ENCODE peak calls at places on chromosomes 11 and 22, in eight cellular contexts. H, B, P, N, D, C, F and Z are unnamed samples.

GRCh38 chr11:122668562-122669090 is 13.1 kb downstream of the UBASH3B start:
- DNase-seq in H (peak), B (no peak), P (peak), N (no peak), D (no peak), C (no peak), F (no peak), Z (no peak)

GRCh38 chr11:26993965-26994446 is at the start of gene FIBIN:
- DNase-seq in H (peak), B (no peak), P (no peak), N (no peak), D (peak), C (no peak), F (no peak), Z (no peak)

GRCh38 chr11:19864141-19865120 is 151.8 kb downstream of the NAV2 start:
- DNase-seq in H (no peak), B (no peak), P (no peak), N (no peak), D (no peak), C (no peak), F (no peak), Z (no peak)

GRCh38 chr11:122714021-122714420 is 58.5 kb downstream of the UBASH3B start:
- DNase-seq in H (no peak), B (no peak), P (no peak), N (no peak), D (no peak), C (no peak), F (no peak), Z (no peak)

GRCh38 chr11:126079640-126080205 is 17.1 kb upstream of the CDON start:
- DNase-seq in H (no peak), B (no peak), P (peak), N (no peak), D (no peak), C (no peak), F (no peak), Z (no peak)

GRCh38 chr11:130872513-130872912 is 43.8 kb downstream of the SNX19 start:
- DNase-seq in H (no peak), B (no peak), P (no peak), N (no peak), D (no peak), C (no peak), F (no peak), Z (no peak)

GRCh38 chr11:15662285-15662684 is 547.6 kb downstream of the INSC start:
- DNase-seq in H (no peak), B (no peak), P (no peak), N (no peak), D (no peak), C (no peak), F (no peak), Z (no peak)

GRCh38 chr11:74839971-74840370 is 91.3 kb downstream of the RNF169 start:
- DNase-seq in H (no peak), B (no peak), P (no peak), N (no peak), D (no peak), C (no peak), F (no peak), Z (no peak)

GRCh38 chr22:49264696-49265095 is 563.0 kb downstream of the BRD1 start:
- DNase-seq in H (no peak), B (no peak), P (no peak), N (no peak), D (peak), C (no peak), F (no peak), Z (no peak)

GRCh38 chr11:63985812-63986155 is 454 bp upstream of the OTUB1 start:
- DNase-seq in H (no peak), B (peak), P (no peak), N (no peak), D (no peak), C (peak), F (peak), Z (no peak)